ENCODE peak calls at places on chromosomes 2 and 18, in five cellular contexts. W is GM23338, K is hepatocyte, M is K562, V is fibroblast of lung. F is an unnamed sample.

GRCh38 chr2:196927318-196928225 is 1.1 kb upstream of the PGAP1 start:
- DNase-seq in V (peak; percentile 84), M (no peak), W (peak; percentile 36), K (peak; percentile 55), F (peak; percentile 95)

GRCh38 chr2:4214444-4215295 is 511.3 kb downstream of the DCDC2C start:
- DNase-seq in W (no peak), V (no peak), M (no peak), K (no peak), F (no peak)

GRCh38 chr18:9429662-9429993 is 45.7 kb upstream of the RALBP1 start:
- DNase-seq in K (no peak), W (no peak), M (no peak), V (peak; percentile 48), F (no peak)

GRCh38 chr18:23547806-23548205 is 38.5 kb downstream of the NPC1 start:
- DNase-seq in V (no peak), M (no peak), W (no peak), K (peak; percentile 60), F (no peak)

GRCh38 chr18:61732854-61733253 is 160.0 kb downstream of the RNF152 start:
- DNase-seq in K (no peak), M (no peak), V (no peak), W (no peak), F (no peak)

GRCh38 chr18:48572402-48573126 is 33.7 kb downstream of the CTIF start:
- DNase-seq in W (no peak), V (peak; percentile 12), K (no peak), M (no peak), F (no peak)

GRCh38 chr2:237235383-237236095 is 149.8 kb downstream of the COPS8 start:
- DNase-seq in K (peak; percentile 49), M (no peak), W (no peak), V (peak; percentile 97), F (peak; percentile 97)

GRCh38 chr2:126775300-126775985 is 119.5 kb downstream of the GYPC start:
- DNase-seq in W (no peak), M (no peak), K (no peak), V (no peak), F (no peak)

GRCh38 chr18:58447342-58448190 is 181.3 kb downstream of the ALPK2 start:
- DNase-seq in K (no peak), M (no peak), V (peak; percentile 13), W (peak; percentile 57), F (peak; percentile 10)

GRCh38 chr2:47271054-47272000 is 116.2 kb upstream of the STPG4 start:
- DNase-seq in W (no peak), V (no peak), M (no peak), K (no peak), F (no peak)

GRCh38 chr2:109378682-109379081 is 235.1 kb downstream of the SEPTIN10 start:
- DNase-seq in W (no peak), K (no peak), V (no peak), M (no peak), F (no peak)

GRCh38 chr2:69386789-69387734 is at the start of gene GFPT1:
- DNase-seq in W (peak; percentile 89), V (peak; percentile 92), K (peak; percentile 98), M (peak; percentile 94), F (peak; percentile 84)
- TF ChIP-seq EZH2 in W (no peak), V (no peak), K (no peak), M (no peak), F (no peak)

GRCh38 chr2:150508497-150509137 is 21.1 kb upstream of the RND3 start:
- DNase-seq in K (no peak), M (no peak), W (no peak), V (no peak), F (no peak)

GRCh38 chr2:150517951-150518680 is 30.6 kb upstream of the RND3 start:
- DNase-seq in M (no peak), K (no peak), W (no peak), V (peak; percentile 88), F (peak; percentile 63)

DNA sequence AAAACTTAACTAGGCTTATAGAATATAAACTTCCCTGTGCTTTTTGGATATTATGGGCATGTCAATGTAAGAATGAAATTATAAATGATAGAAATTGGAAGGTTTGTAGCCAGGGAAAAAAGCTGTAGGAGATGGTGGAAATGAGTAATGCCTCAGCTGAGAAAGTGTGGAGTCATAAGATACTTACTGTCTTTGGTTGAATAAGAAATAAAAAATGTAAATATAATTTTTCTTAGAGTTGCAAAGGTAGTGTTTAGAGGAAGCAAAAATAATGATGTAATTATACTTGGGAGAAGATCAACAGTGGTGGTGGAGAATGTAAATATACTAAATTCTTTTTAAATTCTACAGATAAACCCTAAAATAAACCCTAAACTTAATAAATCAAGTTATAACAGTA is 26.2 kb upstream of the RND3 start:
- DNase-seq in K (no peak), M (no peak), V (peak; percentile 51), W (no peak), F (peak; percentile 57)
- H2AFZ ChIP-seq in K (no peak overlapping the region), M (no peak overlapping the region), V (no peak overlapping the region), W (no peak overlapping the region), F (no peak overlapping the region)

GRCh38 chr2:171260471-171261424 is 100.1 kb upstream of the TLK1 start:
- DNase-seq in K (no peak), W (peak; percentile 80), V (no peak), M (no peak), F (no peak)
- TF ChIP-seq CTCF in K (no peak), W (peak; percentile 37), V (no peak), M (no peak), F (no peak)

DNA sequence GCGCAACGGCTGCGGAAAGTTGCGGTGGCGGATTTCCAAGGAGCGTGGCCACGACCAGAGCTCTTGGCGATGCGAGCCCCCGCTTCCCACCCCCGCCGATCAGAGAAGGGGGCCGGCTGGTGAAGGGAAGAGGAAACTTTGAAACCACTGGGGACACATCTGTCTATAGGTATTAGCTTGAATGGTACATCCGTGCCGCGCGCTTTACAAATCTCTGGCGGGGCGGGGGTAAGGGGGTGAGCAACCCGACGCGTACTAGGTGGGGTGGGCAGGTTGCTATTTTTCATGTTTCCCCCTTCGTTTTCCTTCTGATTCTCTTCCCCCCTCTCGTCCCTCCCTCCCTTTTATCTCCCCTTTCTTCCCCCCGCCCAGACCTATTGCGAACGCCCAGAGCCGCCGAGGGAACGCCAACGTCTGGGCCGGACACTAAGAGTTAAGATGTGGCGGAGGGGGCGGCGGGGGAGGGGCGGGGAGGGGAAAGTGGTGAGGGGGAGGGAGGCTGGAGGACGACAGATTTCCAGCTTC is 452 bp upstream of the POU3F3 start:
- DNase-seq in M (no peak), W (no peak), V (no peak), K (no peak), F (no peak)
- TF ChIP-seq EZH2 in M (no peak), W (peak; percentile 9), V (no peak), K (peak; percentile 3), F (peak; percentile 62)

DNA sequence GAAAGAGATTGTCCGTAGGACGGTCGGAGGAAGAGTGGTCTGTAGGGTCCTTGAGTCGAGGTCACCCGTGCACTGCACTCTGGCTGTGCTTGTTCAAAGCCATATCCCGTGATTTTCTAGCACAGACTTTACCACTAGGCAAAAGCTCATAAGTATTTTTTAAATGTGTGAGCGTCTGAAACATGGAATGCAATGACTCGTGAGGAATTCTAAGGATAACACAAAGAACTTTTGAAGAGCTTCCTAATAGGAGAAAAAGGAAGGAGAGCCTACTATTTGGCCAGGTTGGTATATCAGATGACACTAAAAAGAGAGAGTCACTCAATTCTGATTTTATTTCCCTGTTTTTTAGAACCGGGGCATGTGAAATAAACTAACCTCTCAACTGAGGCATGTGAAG is 68.3 kb downstream of the CD28 start:
- DNase-seq in K (no peak), M (no peak), W (no peak), V (no peak), F (no peak)
- H2AFZ ChIP-seq in K (no peak overlapping the region), M (no peak overlapping the region), W (peak overlapping the region; percentile 28), V (no peak overlapping the region), F (no peak overlapping the region)

GRCh38 chr2:122447237-122447636 is 691.8 kb downstream of the TSN start:
- DNase-seq in W (no peak), K (no peak), V (no peak), M (no peak), F (no peak)

GRCh38 chr2:122451697-122452096 is 696.2 kb downstream of the TSN start:
- DNase-seq in V (no peak), W (no peak), K (no peak), M (no peak), F (no peak)

GRCh38 chr2:122446761-122447160 is 691.3 kb downstream of the TSN start:
- DNase-seq in W (no peak), K (no peak), M (no peak), V (no peak), F (no peak)

DNA sequence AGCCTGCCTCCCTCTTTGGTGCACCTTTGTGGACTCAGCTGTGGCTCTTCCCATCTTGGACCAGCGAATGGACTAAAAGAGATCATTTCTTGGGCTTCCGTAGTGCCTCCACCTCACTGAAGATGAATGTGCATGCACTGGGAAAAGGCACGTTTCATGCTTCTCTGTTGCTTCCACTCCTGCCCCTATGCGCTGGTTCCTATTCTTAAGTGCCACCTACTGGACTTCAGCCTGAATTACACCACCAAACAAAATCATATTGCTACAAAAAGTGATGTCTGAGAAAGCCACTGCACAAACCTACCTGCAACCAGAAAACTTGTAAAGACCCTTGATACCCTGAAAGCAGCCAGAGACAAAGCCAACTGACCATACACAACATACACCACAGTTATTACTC is 695.6 kb downstream of the TSN start:
- DNase-seq in K (peak; percentile 33), M (no peak), V (peak; percentile 18), W (peak; percentile 62), F (no peak)
- TF ChIP-seq CTCF in K (peak; percentile 38), M (peak; percentile 56), V (peak; percentile 13), W (peak; percentile 80), F (peak; percentile 35)

DNA sequence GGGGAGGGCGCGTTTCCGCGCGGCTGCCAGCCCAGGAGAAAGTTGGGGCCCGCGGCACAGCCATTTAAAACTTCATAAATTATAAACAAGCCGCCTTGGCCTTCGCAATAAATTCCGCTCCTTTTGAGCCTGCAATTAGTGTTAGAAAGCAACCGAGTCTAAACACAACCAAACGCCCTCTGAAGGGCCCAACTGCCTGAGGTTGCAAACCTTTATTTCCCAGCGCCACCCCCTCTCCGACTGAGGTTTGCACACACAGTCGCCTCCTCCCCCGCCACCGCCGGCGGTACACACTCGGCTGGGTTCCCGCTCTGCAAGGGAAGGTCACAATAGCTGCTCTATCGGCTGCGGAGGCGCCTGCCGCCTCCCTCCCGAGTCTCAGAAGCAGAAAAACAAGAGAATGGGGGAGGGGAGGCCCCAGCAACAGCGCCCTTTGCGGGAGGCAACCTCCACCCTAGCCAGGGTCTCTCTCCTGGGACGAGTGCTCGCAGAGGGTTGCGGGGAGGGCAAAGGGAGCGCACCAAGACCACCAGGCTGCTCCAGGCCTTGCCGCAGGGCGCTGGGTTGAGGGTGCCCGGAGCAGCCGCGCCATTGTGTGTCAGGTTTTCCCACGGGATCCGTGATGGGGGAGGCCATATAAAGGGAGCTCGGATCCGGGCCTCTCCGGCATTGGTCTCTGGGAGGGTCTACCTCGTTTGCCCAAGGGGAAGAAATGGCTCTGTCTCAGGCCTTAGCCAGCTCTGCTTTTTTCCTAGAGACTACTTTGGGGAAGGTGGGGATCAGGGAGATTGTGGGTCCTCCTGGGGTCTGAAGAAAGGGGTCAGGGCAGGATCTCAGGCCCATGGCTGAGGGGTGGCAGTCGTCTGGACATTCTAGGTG is 13.4 kb upstream of the HOXD1 start:
- DNase-seq in V (no peak), M (peak; percentile 53), W (peak; percentile 85), K (no peak), F (peak; percentile 39)
- TF ChIP-seq EZH2 in V (no peak), M (no peak), W (peak; percentile 85), K (peak; percentile 94), F (peak; percentile 66)

F was measured in astrocyte.